ENCODE peak calls at places on chromosome 1, in six cellular contexts. W is endothelial cell of umbilical vein, O is K562, L is gastrocnemius medialis, P is breast epithelium, I is NB4. R is an unnamed sample.

GRCh38 chr1:65762081-65762862 is 30.4 kb upstream of the PDE4B start:
- DNase-seq in W (no peak), I (no peak), L (no peak), O (no peak), P (no peak), R (no peak)

GRCh38 chr1:116359871-116360270 is 13.2 kb upstream of the ATP1A1 start:
- DNase-seq in P (no peak), W (no peak), O (no peak), I (no peak), L (no peak), R (peak)

GRCh38 chr1:8378202-8378601 is 60.3 kb downstream of the SLC45A1 start:
- DNase-seq in L (peak), I (peak), W (no peak), P (no peak), O (no peak), R (no peak)

GRCh38 chr1:12620931-12621330 is 2.9 kb upstream of the DHRS3 start:
- DNase-seq in O (no peak), L (no peak), W (no peak), I (no peak), P (no peak), R (no peak)

GRCh38 chr1:158246650-158247049 is 7.6 kb upstream of the CD1A start:
- DNase-seq in P (no peak), W (no peak), O (no peak), L (no peak), I (peak), R (no peak)

GRCh38 chr1:36987276-36987675 is 47.0 kb downstream of the GRIK3 start:
- DNase-seq in P (no peak), L (no peak), O (no peak), W (no peak), I (no peak), R (no peak)

GRCh38 chr1:94773931-94774422 is 46.2 kb upstream of the SLC44A3 start:
- DNase-seq in O (no peak), W (no peak), L (no peak), P (no peak), I (no peak), R (no peak)

GRCh38 chr1:3435666-3436065 is 18.8 kb upstream of the ARHGEF16 start:
- DNase-seq in W (no peak), L (no peak), P (no peak), I (no peak), O (no peak), R (no peak)

GRCh38 chr1:244779410-244779809 is 56.0 kb upstream of the COX20 start:
- DNase-seq in L (no peak), O (no peak), P (no peak), W (no peak), I (no peak), R (no peak)

GRCh38 chr1:92679980-92680379 is 104.9 kb downstream of the EVI5 start:
- DNase-seq in P (no peak), L (no peak), O (no peak), W (no peak), I (no peak), R (no peak)

GRCh38 chr1:207240325-207241095 is 81.0 kb upstream of the CD55 start:
- DNase-seq in I (no peak), P (peak), L (no peak), O (no peak), W (peak), R (no peak)

GRCh38 chr1:33516428-33516827 is 44.0 kb downstream of the ZSCAN20 start:
- DNase-seq in O (no peak), W (no peak), P (no peak), I (no peak), L (no peak), R (no peak)

GRCh38 chr1:119347858-119348257 is 20.7 kb upstream of the HAO2 start:
- DNase-seq in W (no peak), L (no peak), P (no peak), I (peak), O (no peak), R (no peak)

GRCh38 chr1:30321996-30322858 is 401.2 kb downstream of the MATN1 start:
- DNase-seq in W (no peak), O (no peak), L (no peak), I (no peak), P (no peak), R (no peak)

GRCh38 chr1:201543871-201544521 is 5.1 kb downstream of the NAV1 start:
- DNase-seq in P (no peak), L (no peak), I (no peak), O (peak), W (no peak), R (no peak)

GRCh38 chr1:110433803-110434202 is 17.1 kb upstream of the PROK1 start:
- DNase-seq in W (no peak), L (peak), I (peak), O (peak), P (no peak), R (peak)

GRCh38 chr1:215891266-215891665 is 324.2 kb downstream of the KCTD3 start:
- DNase-seq in W (no peak), I (no peak), L (no peak), O (no peak), P (no peak), R (no peak)

GRCh38 chr1:224183591-224184312 is 712 bp downstream of the DEGS1 start:
- DNase-seq in L (peak), O (no peak), P (peak), W (peak), I (peak), R (peak)

GRCh38 chr1:233668725-233669294 is 54.9 kb downstream of the KCNK1 start:
- DNase-seq in P (no peak), I (no peak), W (peak), O (peak), L (no peak), R (peak)

GRCh38 chr1:162951553-162952315 is 90.8 kb upstream of the CCDC190 start:
- DNase-seq in I (no peak), P (no peak), L (no peak), O (no peak), W (peak), R (no peak)

GRCh38 chr1:107058245-107059032 is 2.0 kb downstream of the PRMT6 start:
- DNase-seq in L (no peak), P (no peak), W (no peak), I (peak), O (no peak), R (no peak)

GRCh38 chr1:224064150-224064549 is 49.8 kb upstream of the FBXO28 start:
- DNase-seq in I (no peak), L (no peak), O (no peak), W (no peak), P (no peak), R (no peak)

GRCh38 chr1:9473032-9473792 is 66.1 kb upstream of the SLC25A33 start:
- DNase-seq in L (peak), P (peak), O (peak), I (peak), W (peak), R (no peak)

GRCh38 chr1:2956571-2956970 is 64.7 kb upstream of the ACTRT2 start:
- DNase-seq in I (no peak), P (no peak), W (no peak), L (no peak), O (no peak), R (no peak)

GRCh38 chr1:220655509-220655908 is 34.7 kb upstream of the C1orf115 start:
- DNase-seq in W (no peak), L (no peak), P (no peak), I (no peak), O (no peak), R (no peak)

GRCh38 chr1:48657413-48657812 is 119.3 kb downstream of the BEND5 start:
- DNase-seq in P (no peak), I (no peak), W (no peak), O (no peak), L (no peak), R (no peak)

GRCh38 chr1:80384960-80385359 is 1378.4 kb upstream of the ADGRL4 start:
- DNase-seq in I (no peak), O (no peak), W (no peak), L (no peak), P (no peak), R (no peak)

GRCh38 chr1:31761883-31762282 is 2.3 kb downstream of the ADGRB2 start:
- DNase-seq in L (no peak), O (no peak), I (no peak), P (no peak), W (no peak), R (no peak)

GRCh38 chr1:10730985-10731384 is 65.5 kb downstream of the CASZ1 start:
- DNase-seq in W (peak), I (no peak), P (no peak), O (no peak), L (no peak), R (no peak)

GRCh38 chr1:34715139-34715538 is 39.7 kb upstream of the GJB5 start:
- DNase-seq in P (no peak), W (no peak), O (peak), L (no peak), I (no peak), R (peak)

GRCh38 chr1:12057382-12057781 is 5.7 kb upstream of the TNFRSF8 start:
- DNase-seq in O (no peak), I (peak), W (no peak), P (no peak), L (no peak), R (no peak)

GRCh38 chr1:92444351-92444750 is 42.4 kb downstream of the GFI1 start:
- DNase-seq in L (no peak), O (no peak), P (no peak), I (no peak), W (no peak), R (no peak)

GRCh38 chr1:42966688-42967609 is 8.3 kb upstream of the SLC2A1 start:
- DNase-seq in I (peak), O (peak), L (no peak), W (peak), P (peak), R (peak)

GRCh38 chr1:55056632-55056992 is 17.3 kb downstream of the PCSK9 start:
- DNase-seq in P (no peak), L (no peak), I (no peak), W (no peak), O (no peak), R (no peak)

GRCh38 chr1:165858928-165859845 is 31.8 kb downstream of the UCK2 start:
- DNase-seq in O (no peak), P (no peak), W (no peak), L (no peak), I (no peak), R (no peak)

GRCh38 chr1:165858364-165858823 is 31.0 kb downstream of the UCK2 start:
- DNase-seq in L (peak), W (no peak), I (peak), P (no peak), O (no peak), R (no peak)

GRCh38 chr1:165861911-165862310 is 34.5 kb downstream of the UCK2 start:
- DNase-seq in W (no peak), I (no peak), L (no peak), P (no peak), O (no peak), R (no peak)

GRCh38 chr1:165862448-165862847 is 35.0 kb downstream of the UCK2 start:
- DNase-seq in O (no peak), W (no peak), L (peak), P (peak), I (no peak), R (no peak)

DNA sequence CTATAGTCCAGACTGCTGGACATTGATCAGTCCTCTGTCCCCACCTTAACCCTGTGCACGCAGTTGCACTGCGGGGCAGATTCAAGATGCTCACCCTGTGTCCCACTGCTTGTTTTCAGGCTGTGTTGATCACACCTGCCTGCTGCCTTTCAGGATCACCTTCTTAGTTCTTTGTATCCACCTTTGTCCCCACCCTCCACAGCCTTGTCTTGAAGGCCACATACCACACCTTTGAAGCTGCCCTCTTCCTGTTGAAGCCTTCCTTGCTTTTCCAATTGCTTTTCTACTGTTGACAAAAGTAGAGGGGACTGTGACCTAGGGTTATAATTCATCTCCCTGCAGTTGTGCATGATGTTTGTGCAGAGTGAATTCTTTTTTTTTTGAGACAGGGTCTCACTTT is 32.7 kb downstream of the UCK2 start:
- DNase-seq in P (no peak), O (no peak), I (no peak), W (no peak), L (no peak), R (no peak)
- TF ChIP-seq POLR2A in P (no peak), O (no peak), I (no peak), W (no peak), L (no peak), R (no peak)

DNA sequence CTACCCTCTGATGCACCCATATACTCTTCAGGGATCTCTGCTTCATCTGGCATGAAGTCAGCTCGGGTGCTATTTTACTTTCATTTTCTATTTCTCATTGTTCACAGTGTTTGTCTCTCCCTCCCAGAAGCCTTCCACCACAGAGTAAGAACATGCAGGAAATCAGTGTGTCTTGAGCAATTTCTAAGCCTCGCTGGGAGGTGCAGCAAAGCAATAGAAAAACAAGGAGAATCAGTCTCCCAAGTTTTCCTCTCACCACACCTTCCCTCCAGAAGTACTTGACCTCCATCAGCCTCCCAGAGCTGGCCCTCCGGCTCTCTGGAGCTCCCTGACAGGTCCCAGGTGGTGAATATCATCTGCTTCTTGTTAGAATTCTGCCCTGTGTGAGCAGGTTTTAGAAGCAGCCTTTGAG is 594.7 kb upstream of the CAMK1G start:
- DNase-seq in P (no peak), I (peak), W (peak), L (no peak), O (no peak), R (no peak)
- TF ChIP-seq POLR2A in P (no peak), I (no peak), W (no peak), L (no peak), O (no peak), R (no peak)

GRCh38 chr1:182839209-182840065 is at the start of gene DHX9:
- DNase-seq in P (peak), W (peak), L (peak), I (peak), O (peak), R (peak)
- TF ChIP-seq POLR2A in P (peak), W (peak), L (peak), I (peak), O (peak), R (peak)

DNA sequence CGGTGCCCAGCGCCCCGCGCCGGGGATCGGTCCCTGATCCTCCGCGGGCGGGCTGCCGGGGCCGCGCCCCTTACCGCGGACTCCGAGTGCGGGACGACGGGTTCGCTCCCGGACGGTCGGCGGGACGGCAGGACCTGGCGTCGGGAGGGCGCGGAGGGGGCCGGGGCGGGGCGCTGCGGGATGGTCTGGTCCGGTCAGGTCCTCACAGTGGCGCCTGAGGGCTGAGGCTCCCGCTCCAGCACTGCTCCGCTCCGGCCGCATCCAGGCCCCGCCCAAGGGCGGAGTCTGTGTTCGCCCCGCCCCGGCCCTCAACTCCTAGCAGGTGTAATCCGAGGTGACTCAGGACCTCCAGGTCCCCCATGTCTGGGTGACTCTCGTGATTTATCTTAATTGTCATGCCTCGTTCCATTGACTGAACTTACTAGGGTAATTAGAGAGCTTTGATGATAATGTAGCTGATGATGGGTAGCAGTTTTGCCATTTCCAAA is at the start of gene RAB3B:
- DNase-seq in L (peak), O (peak), W (peak), I (peak), P (peak), R (peak)
- TF ChIP-seq POLR2A in L (no peak), O (no peak), W (peak), I (no peak), P (no peak), R (no peak)

DNA sequence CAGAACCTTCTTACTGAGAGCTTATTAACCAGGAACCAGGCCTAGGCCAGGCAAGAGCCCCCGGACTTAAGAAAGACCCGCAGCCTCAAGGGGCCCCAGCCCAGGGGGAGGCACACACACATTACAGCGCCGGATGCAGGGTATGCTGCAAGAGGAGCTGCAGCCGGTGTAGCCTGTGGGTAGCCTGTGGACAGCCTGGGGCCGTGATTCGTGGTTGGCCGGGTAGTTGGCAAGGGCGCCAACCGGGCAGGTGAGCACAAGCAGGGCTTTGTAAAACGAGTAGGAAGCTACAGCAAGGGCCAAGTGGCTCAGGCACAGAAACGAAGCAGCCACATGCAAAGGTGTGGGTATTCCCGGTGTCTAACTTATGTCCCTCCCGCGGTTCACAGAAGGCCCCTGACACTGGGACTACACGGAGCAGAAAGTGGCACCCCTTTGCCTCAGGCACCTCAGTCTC is 40.6 kb downstream of the KIAA1614 start:
- DNase-seq in W (no peak), I (no peak), O (no peak), P (peak), L (peak), R (no peak)
- TF ChIP-seq POLR2A in W (no peak), I (no peak), O (no peak), P (no peak), L (no peak), R (no peak)

GRCh38 chr1:1847501-1848289 is 43.2 kb downstream of the GNB1 start:
- DNase-seq in P (no peak), W (no peak), O (no peak), L (no peak), I (no peak), R (no peak)
- TF ChIP-seq POLR2A in P (no peak), W (no peak), O (no peak), L (no peak), I (no peak), R (no peak)